ENCODE peak calls at places on chromosome 21, in four cellular contexts. H is iris pigment epithelial cell; O is AG08395; V is activated CD8-positive, alpha-beta memory T cell treated with anti-CD3 and anti-CD28 coated beads for 24 hours. E is an unnamed sample.

GRCh38 chr21:36914244-36915013 is 52.0 kb downstream of the HLCS start:
- DNase-seq in V (no peak), O (no peak), H (no peak), E (no peak)

GRCh38 chr21:45299864-45300785 is 12.4 kb upstream of the POFUT2 start:
- DNase-seq in O (peak; percentile 56), V (no peak), H (peak; percentile 83), E (no peak)

GRCh38 chr21:41720250-41720649 is 46.6 kb downstream of the RIPK4 start:
- DNase-seq in O (no peak), H (no peak), V (no peak), E (no peak)

GRCh38 chr21:34243562-34243961 is 120.2 kb upstream of the KCNE2 start:
- DNase-seq in O (no peak), H (peak; percentile 26), V (no peak), E (no peak)

GRCh38 chr21:44709426-44710293 is 1.7 kb downstream of the TSPEAR start:
- DNase-seq in O (no peak), V (peak; percentile 64), H (peak; percentile 9), E (peak; percentile 64)

GRCh38 chr21:36883532-36884486 is 82.7 kb downstream of the HLCS start:
- DNase-seq in V (no peak), O (no peak), H (no peak), E (peak; percentile 19)

GRCh38 chr21:42733037-42733632 is 79.7 kb downstream of the PDE9A start:
- DNase-seq in O (no peak), H (no peak), V (no peak), E (no peak)

GRCh38 chr21:15754640-15755039 is 24.9 kb downstream of the USP25 start:
- DNase-seq in H (peak; percentile 83), V (no peak), O (peak; percentile 21), E (no peak)

GRCh38 chr21:32756096-32756495 is 15.5 kb downstream of the PAXBP1 start:
- DNase-seq in V (no peak), O (no peak), H (no peak), E (no peak)

GRCh38 chr21:38352536-38353219 is 95.9 kb downstream of the KCNJ15 start:
- DNase-seq in V (no peak), O (peak; percentile 79), H (peak; percentile 66), E (peak; percentile 82)

GRCh38 chr21:40049031-40049958 is 182.1 kb downstream of the PCP4 start:
- DNase-seq in H (peak; percentile 7), V (no peak), O (peak; percentile 47), E (no peak)

GRCh38 chr21:38803075-38803474 is 2.7 kb upstream of the ETS2 start:
- DNase-seq in V (no peak), H (no peak), O (no peak), E (no peak)

GRCh38 chr21:36260030-36260787 is 59.8 kb upstream of the MORC3 start:
- DNase-seq in O (peak; percentile 82), V (no peak), H (peak; percentile 70), E (no peak)

GRCh38 chr21:42678618-42679295 is 25.3 kb downstream of the PDE9A start:
- DNase-seq in O (no peak), H (no peak), V (no peak), E (no peak)

GRCh38 chr21:43727571-43728466 is 8.9 kb downstream of the PDXK start:
- DNase-seq in H (no peak), O (no peak), V (no peak), E (no peak)

GRCh38 chr21:43338951-43339350 is 88.0 kb downstream of the SIK1 start:
- DNase-seq in V (no peak), H (no peak), O (no peak), E (no peak)

GRCh38 chr21:16318651-16319300 is 589.0 kb downstream of the USP25 start:
- DNase-seq in H (no peak), V (no peak), O (no peak), E (no peak)

GRCh38 chr21:42539931-42540343 is 26.3 kb downstream of the SLC37A1 start:
- DNase-seq in O (no peak), H (no peak), V (no peak), E (no peak)

GRCh38 chr21:35265170-35265877 is 216.2 kb upstream of the RUNX1 start:
- DNase-seq in O (no peak), V (no peak), H (peak; percentile 78), E (no peak)

GRCh38 chr21:42614391-42614790 is 39.0 kb upstream of the PDE9A start:
- DNase-seq in V (peak; percentile 69), H (no peak), O (no peak), E (no peak)

GRCh38 chr21:42009018-42009830 is 936 bp downstream of the ZBTB21 start:
- DNase-seq in O (peak; percentile 26), V (peak; percentile 84), H (peak; percentile 52), E (peak; percentile 91)

GRCh38 chr21:42454221-42454570 is 41.8 kb downstream of the RSPH1 start:
- DNase-seq in V (no peak), H (no peak), O (no peak), E (no peak)

GRCh38 chr21:35394634-35395369 is 345.7 kb upstream of the RUNX1 start:
- DNase-seq in H (peak; percentile 76), O (no peak), V (no peak), E (no peak)

GRCh38 chr21:34351786-34352241 is 12.0 kb upstream of the KCNE2 start:
- DNase-seq in H (peak; percentile 23), V (no peak), O (peak; percentile 67), E (no peak)

GRCh38 chr21:30710499-30710898 is 8.1 kb downstream of the KRTAP21-3 start:
- DNase-seq in O (no peak), H (no peak), V (no peak), E (no peak)

GRCh38 chr21:43790053-43790524 is 712 bp downstream of the RRP1 start:
- DNase-seq in H (peak; percentile 18), V (no peak), O (no peak), E (no peak)

GRCh38 chr21:35335951-35336446 is 286.9 kb upstream of the RUNX1 start:
- DNase-seq in V (no peak), H (no peak), O (no peak), E (no peak)

GRCh38 chr21:43866233-43866632 is 1.2 kb downstream of the AGPAT3 start:
- DNase-seq in H (peak; percentile 68), V (peak; percentile 78), O (peak; percentile 65), E (no peak)

GRCh38 chr21:27466175-27466574 is 499.3 kb upstream of the ADAMTS5 start:
- DNase-seq in V (no peak), O (no peak), H (no peak), E (no peak)

GRCh38 chr21:38439336-38439900 is 58.9 kb downstream of the ERG start:
- DNase-seq in O (peak; percentile 18), V (no peak), H (peak; percentile 20), E (no peak)

GRCh38 chr21:45618287-45618686 is 25.2 kb upstream of the PCBP3 start:
- DNase-seq in H (no peak), V (no peak), O (peak; percentile 59), E (no peak)